ENCODE peak calls at places on chromosomes 4 and X, in six cellular contexts. One of them, this sample, is unnamed.
A peak's percentile ranks its signal among the peaks of the same experiment; 100 is the strongest.

GRCh38 chr4:2387205-2387604 is 31.2 kb downstream of the ZFYVE28 start:
- DNase-seq in ascending aorta: no peak
- DNase-seq in lower leg skin: no peak
- DNase-seq in heart left ventricle: no peak
- DNase-seq in AG04450: no peak
- DNase-seq in AG09309: no peak
- DNase-seq in this sample: no peak

GRCh38 chr4:138639018-138639876 is 376.3 kb upstream of the NOCT start:
- DNase-seq in ascending aorta: no peak
- DNase-seq in lower leg skin: no peak
- DNase-seq in heart left ventricle: no peak
- DNase-seq in AG04450: no peak
- DNase-seq in AG09309: no peak
- DNase-seq in this sample: no peak

GRCh38 chr4:4875147-4875546 is 15.7 kb downstream of the MSX1 start:
- DNase-seq in ascending aorta: no peak
- DNase-seq in lower leg skin: no peak
- DNase-seq in heart left ventricle: no peak
- DNase-seq in AG04450: no peak
- DNase-seq in AG09309: no peak
- DNase-seq in this sample: no peak

GRCh38 chrX:104315555-104315954 is 60.8 kb upstream of the ESX1 start:
- DNase-seq in ascending aorta: no peak
- DNase-seq in lower leg skin: no peak
- DNase-seq in heart left ventricle: no peak
- DNase-seq in AG04450: no peak
- DNase-seq in AG09309: no peak
- DNase-seq in this sample: no peak

GRCh38 chr4:159446266-159446976 is 343.5 kb downstream of the RAPGEF2 start:
- DNase-seq in ascending aorta: peak; percentile 64
- DNase-seq in lower leg skin: peak; percentile 39
- DNase-seq in heart left ventricle: peak; percentile 41
- DNase-seq in AG04450: peak; percentile 53
- DNase-seq in AG09309: peak; percentile 38
- DNase-seq in this sample: peak; percentile 29

GRCh38 chr4:164536829-164537228 is 217.1 kb upstream of the SMIM31 start:
- DNase-seq in ascending aorta: peak; percentile 74
- DNase-seq in lower leg skin: peak; percentile 76
- DNase-seq in heart left ventricle: no peak
- DNase-seq in AG04450: no peak
- DNase-seq in AG09309: peak; percentile 52
- DNase-seq in this sample: no peak

GRCh38 chr4:114108869-114109268 is 129.4 kb upstream of the ARSJ start:
- DNase-seq in ascending aorta: no peak
- DNase-seq in lower leg skin: no peak
- DNase-seq in heart left ventricle: no peak
- DNase-seq in AG04450: peak; percentile 3
- DNase-seq in AG09309: no peak
- DNase-seq in this sample: no peak

GRCh38 chr4:26048378-26048882 is 134.4 kb downstream of the SMIM20 start:
- DNase-seq in ascending aorta: peak; percentile 90
- DNase-seq in lower leg skin: peak; percentile 69
- DNase-seq in heart left ventricle: peak; percentile 51
- DNase-seq in AG04450: peak; percentile 74
- DNase-seq in AG09309: peak; percentile 71
- DNase-seq in this sample: no peak

GRCh38 chr4:169151671-169152070 is 119.1 kb downstream of the SH3RF1 start:
- DNase-seq in ascending aorta: no peak
- DNase-seq in lower leg skin: no peak
- DNase-seq in heart left ventricle: no peak
- DNase-seq in AG04450: peak; percentile 29
- DNase-seq in AG09309: peak; percentile 28
- DNase-seq in this sample: no peak

GRCh38 chrX:72111011-72111708 is 20.6 kb downstream of the RTL5 start:
- DNase-seq in ascending aorta: no peak
- DNase-seq in lower leg skin: no peak
- DNase-seq in heart left ventricle: no peak
- DNase-seq in AG04450: no peak
- DNase-seq in AG09309: no peak
- DNase-seq in this sample: no peak

GRCh38 chrX:120087289-120088017 is 10.0 kb upstream of the RHOXF2B start:
- DNase-seq in ascending aorta: no peak
- DNase-seq in lower leg skin: no peak
- DNase-seq in heart left ventricle: no peak
- DNase-seq in AG04450: no peak
- DNase-seq in AG09309: no peak
- DNase-seq in this sample: no peak

GRCh38 chr4:77104405-77105292 is 28.9 kb upstream of the CCNI start:
- DNase-seq in ascending aorta: peak; percentile 88
- DNase-seq in lower leg skin: peak; percentile 82
- DNase-seq in heart left ventricle: peak; percentile 71
- DNase-seq in AG04450: no peak
- DNase-seq in AG09309: no peak
- DNase-seq in this sample: no peak

GRCh38 chr4:94285666-94286065 is 57.0 kb downstream of the HPGDS start:
- DNase-seq in ascending aorta: no peak
- DNase-seq in lower leg skin: no peak
- DNase-seq in heart left ventricle: no peak
- DNase-seq in AG04450: no peak
- DNase-seq in AG09309: no peak
- DNase-seq in this sample: no peak

GRCh38 chrX:116272328-116272727 is 101.8 kb downstream of the AGTR2 start:
- DNase-seq in ascending aorta: no peak
- DNase-seq in lower leg skin: no peak
- DNase-seq in heart left ventricle: no peak
- DNase-seq in AG04450: peak; percentile 34
- DNase-seq in AG09309: peak; percentile 79
- DNase-seq in this sample: no peak

GRCh38 chr4:15469402-15470148 is at the start of gene CC2D2A:
- DNase-seq in ascending aorta: no peak
- DNase-seq in lower leg skin: no peak
- DNase-seq in heart left ventricle: no peak
- DNase-seq in AG04450: no peak
- DNase-seq in AG09309: no peak
- DNase-seq in this sample: no peak

GRCh38 chrX:110182362-110182761 is 135.5 kb downstream of the AMMECR1 start:
- DNase-seq in ascending aorta: no peak
- DNase-seq in lower leg skin: no peak
- DNase-seq in heart left ventricle: no peak
- DNase-seq in AG04450: no peak
- DNase-seq in AG09309: no peak
- DNase-seq in this sample: no peak

GRCh38 chr4:67712650-67713530 is 11.9 kb upstream of the UBA6 start:
- DNase-seq in ascending aorta: no peak
- DNase-seq in lower leg skin: no peak
- DNase-seq in heart left ventricle: no peak
- DNase-seq in AG04450: no peak
- DNase-seq in AG09309: no peak
- DNase-seq in this sample: no peak

This sample was measured in activated CD4-positive, alpha-beta memory T cell treated with anti-CD3 and anti-CD28 coated beads, Interleukin-2, amount 10 ng/mL, durations not matched to agents 7 days and 5 days.